ENCODE peak calls at places on chromosome 10, in four cellular contexts. C is CD4-positive, alpha-beta memory T cell; T is A549; L is AG04450. G is an unnamed sample.

GRCh38 chr10:84258034-84258695 is 13.3 kb downstream of the RGR start:
- DNase-seq in C (no peak), T (no peak), L (no peak), G (no peak)

GRCh38 chr10:43114743-43115611 is 23.3 kb upstream of the CSGALNACT2 start:
- DNase-seq in C (no peak), T (no peak), L (no peak), G (no peak)

GRCh38 chr10:122575776-122576175 is 15.2 kb downstream of the DMBT1 start:
- DNase-seq in C (no peak), T (no peak), L (no peak), G (no peak)

GRCh38 chr10:47438857-47439474 is 44.9 kb downstream of the ANXA8 start:
- DNase-seq in C (no peak), T (peak; percentile 77), L (peak; percentile 38), G (no peak)

GRCh38 chr10:84424731-84425165 is 96.4 kb downstream of the CCSER2 start:
- DNase-seq in C (no peak), T (peak; percentile 71), L (peak; percentile 89), G (peak; percentile 84)

GRCh38 chr10:31602541-31603244 is 283.7 kb downstream of the ZEB1 start:
- DNase-seq in C (no peak), T (peak; percentile 41), L (no peak), G (peak; percentile 67)

GRCh38 chr10:17227367-17228080 is 517 bp upstream of the VIM start:
- DNase-seq in C (peak; percentile 60), T (peak; percentile 34), L (no peak), G (no peak)

GRCh38 chr10:123808873-123809272 is 82.7 kb downstream of the CPXM2 start:
- DNase-seq in C (no peak), T (peak; percentile 48), L (no peak), G (no peak)

GRCh38 chr10:86687750-86688149 is 19.4 kb downstream of the LDB3 start:
- DNase-seq in C (no peak), T (no peak), L (peak; percentile 66), G (no peak)

GRCh38 chr10:61793760-61794713 is 107.5 kb upstream of the ARID5B start:
- DNase-seq in C (no peak), T (no peak), L (no peak), G (no peak)

GRCh38 chr10:76582536-76582935 is 1055.1 kb downstream of the KCNMA1 start:
- DNase-seq in C (no peak), T (no peak), L (no peak), G (no peak)

GRCh38 chr10:92688927-92689662 is 660 bp upstream of the HHEX start:
- DNase-seq in C (peak; percentile 38), T (peak; percentile 61), L (no peak), G (peak; percentile 36)

GRCh38 chr10:122130474-122131110 is 140.5 kb upstream of the BTBD16 start:
- DNase-seq in C (no peak), T (no peak), L (no peak), G (no peak)

GRCh38 chr10:123491692-123492415 is 174.3 kb upstream of the GPR26 start:
- DNase-seq in C (no peak), T (no peak), L (no peak), G (no peak)

GRCh38 chr10:1365540-1366082 is 309.4 kb downstream of the WDR37 start:
- DNase-seq in C (no peak), T (no peak), L (no peak), G (no peak)

GRCh38 chr10:132434405-132435005 is 37.5 kb downstream of the PWWP2B start:
- DNase-seq in C (peak; percentile 34), T (peak; percentile 59), L (no peak), G (no peak)

GRCh38 chr10:71868192-71868697 is 17.2 kb upstream of the PSAP start:
- DNase-seq in C (no peak), T (peak; percentile 80), L (no peak), G (peak; percentile 75)

GRCh38 chr10:99529483-99530107 is 3.1 kb upstream of the NKX2-3 start:
- DNase-seq in C (no peak), T (no peak), L (no peak), G (no peak)

GRCh38 chr10:72906446-72906845 is 12.9 kb downstream of the OIT3 start:
- DNase-seq in C (no peak), T (no peak), L (no peak), G (no peak)

GRCh38 chr10:100792544-100792943 is 47.2 kb downstream of the PAX2 start:
- DNase-seq in C (no peak), T (no peak), L (no peak), G (no peak)

GRCh38 chr10:5506246-5506645 is 6.9 kb upstream of the CALML5 start:
- DNase-seq in C (no peak), T (no peak), L (no peak), G (no peak)

GRCh38 chr10:6052247-6053221 is 9.6 kb downstream of the IL2RA start:
- DNase-seq in C (peak; percentile 78), T (no peak), L (no peak), G (no peak)

GRCh38 chr10:34895977-34896376 is 80.9 kb upstream of the PARD3 start:
- DNase-seq in C (no peak), T (no peak), L (no peak), G (no peak)

GRCh38 chr10:74432841-74433594 is 282.0 kb downstream of the ADK start:
- DNase-seq in C (no peak), T (peak; percentile 18), L (peak; percentile 29), G (no peak)

GRCh38 chr10:103835121-103836045 is 20.0 kb downstream of the SH3PXD2A start:
- DNase-seq in C (no peak), T (peak; percentile 15), L (peak; percentile 53), G (no peak)

GRCh38 chr10:60828489-60828852 is 50.2 kb downstream of the CDK1 start:
- DNase-seq in C (no peak), T (no peak), L (no peak), G (no peak)

GRCh38 chr10:16505168-16505567 is 16.5 kb downstream of the C1QL3 start:
- DNase-seq in C (no peak), T (no peak), L (no peak), G (no peak)

GRCh38 chr10:3978762-3979161 is 193.8 kb upstream of the KLF6 start:
- DNase-seq in C (no peak), T (no peak), L (no peak), G (no peak)

GRCh38 chr10:58701398-58702135 is 188.9 kb downstream of the BICC1 start:
- DNase-seq in C (no peak), T (peak; percentile 20), L (peak; percentile 39), G (no peak)

GRCh38 chr10:122564980-122565379 is 4.4 kb downstream of the DMBT1 start:
- DNase-seq in C (no peak), T (no peak), L (no peak), G (no peak)

GRCh38 chr10:132993271-132994260 is 51.2 kb upstream of the CFAP46 start:
- DNase-seq in C (no peak), T (no peak), L (no peak), G (no peak)

GRCh38 chr10:12782537-12782936 is 219.0 kb downstream of the CCDC3 start:
- DNase-seq in C (peak; percentile 7), T (peak; percentile 61), L (no peak), G (no peak)

GRCh38 chr10:6228010-6228511 is 25.3 kb downstream of the PFKFB3 start:
- DNase-seq in C (no peak), T (no peak), L (no peak), G (no peak)

GRCh38 chr10:131979821-131980270 is 1.9 kb downstream of the BNIP3 start:
- DNase-seq in C (no peak), T (no peak), L (no peak), G (no peak)

GRCh38 chr10:32938554-32939061 is 19.4 kb downstream of the ITGB1 start:
- DNase-seq in C (no peak), T (peak; percentile 58), L (no peak), G (no peak)

GRCh38 chr10:75956624-75957023 is 525.2 kb downstream of the LRMDA start:
- DNase-seq in C (no peak), T (peak; percentile 37), L (no peak), G (no peak)

GRCh38 chr10:108782411-108782810 is 1140.9 kb downstream of the XPNPEP1 start:
- DNase-seq in C (no peak), T (no peak), L (no peak), G (no peak)

GRCh38 chr10:1180836-1181235 is 124.7 kb downstream of the WDR37 start:
- DNase-seq in C (no peak), T (no peak), L (no peak), G (no peak)

GRCh38 chr10:115975506-115975905 is 297.5 kb downstream of the GFRA1 start:
- DNase-seq in C (no peak), T (no peak), L (no peak), G (no peak)
- H3K27ac ChIP-seq in C (no peak overlapping the region), T (no peak overlapping the region), L (no peak overlapping the region), G (no peak overlapping the region)

GRCh38 chr10:30554443-30554831 is 75.1 kb downstream of the LYZL2 start:
- DNase-seq in C (no peak), T (no peak), L (no peak), G (no peak)
- H3K27ac ChIP-seq in C (no peak overlapping the region), T (peak overlapping the region; percentile 87), L (no peak overlapping the region), G (peak overlapping the region; percentile 80)

DNA sequence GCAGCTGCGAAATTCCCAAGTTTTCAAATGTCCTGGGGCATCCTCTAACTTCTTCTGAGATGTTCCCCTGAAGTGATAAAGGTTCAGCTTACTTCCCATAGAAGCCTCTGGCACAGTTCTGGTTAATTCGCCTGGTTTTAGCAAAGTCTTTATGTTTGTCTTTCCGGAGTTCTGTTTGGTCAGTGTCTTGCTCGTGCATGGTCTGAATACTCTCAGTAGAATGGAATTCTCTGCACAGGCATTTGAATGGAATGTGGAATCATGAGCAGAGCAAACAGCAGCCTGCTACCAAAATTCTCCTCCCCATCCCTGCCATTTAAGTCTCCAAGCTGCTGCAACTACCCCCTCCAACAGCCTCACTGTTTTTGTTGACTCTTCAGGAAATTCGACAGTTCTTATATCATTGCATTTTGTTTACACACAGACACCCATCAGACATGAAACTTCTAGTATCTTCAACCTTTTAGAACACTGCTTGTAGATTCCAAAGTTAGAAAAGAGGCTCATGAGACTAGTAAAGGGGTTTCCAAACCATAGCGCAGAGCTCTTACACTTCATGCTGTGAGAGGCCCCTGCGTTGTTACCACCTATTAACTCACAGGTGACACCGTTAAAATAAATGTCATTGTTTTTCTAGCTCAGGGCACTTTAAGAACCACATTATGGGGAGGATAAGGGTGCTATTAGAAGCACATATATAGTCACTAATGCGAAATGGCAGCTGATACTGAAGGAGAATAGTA is 129.7 kb downstream of the PLCE1 start:
- DNase-seq in C (no peak), T (peak; percentile 87), L (peak; percentile 83), G (no peak)
- H3K27ac ChIP-seq in C (no peak overlapping the region), T (peak overlapping the region; percentile 91), L (peak overlapping the region; percentile 63), G (no peak overlapping the region)

GRCh38 chr10:110498982-110499795 is 1.5 kb downstream of the DUSP5 start:
- DNase-seq in C (peak; percentile 57), T (peak; percentile 70), L (peak; percentile 44), G (no peak)
- H3K27ac ChIP-seq in C (peak overlapping the region; percentile 79), T (peak overlapping the region; percentile 96), L (peak overlapping the region; percentile 70), G (peak overlapping the region; percentile 59)

DNA sequence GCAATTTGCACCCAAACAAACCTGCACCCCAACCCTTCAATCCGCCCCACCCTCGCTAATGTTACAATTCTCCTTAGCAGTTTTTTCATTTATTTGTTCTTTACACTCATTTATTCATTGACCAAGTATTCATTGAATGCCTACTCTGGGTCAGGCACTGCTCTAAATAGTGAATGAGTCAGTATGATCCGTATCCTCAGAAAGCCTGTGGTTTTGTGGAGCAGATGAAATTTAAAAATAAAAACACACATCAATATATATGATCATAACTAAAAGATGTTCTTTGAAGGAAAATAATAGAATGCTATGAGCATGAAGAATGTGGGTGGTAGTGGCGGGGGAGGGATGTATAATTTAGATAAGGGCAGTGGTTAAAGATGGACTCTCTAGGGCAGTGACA is 13.3 kb downstream of the IFIT5 start:
- DNase-seq in C (no peak), T (no peak), L (peak; percentile 48), G (no peak)
- H3K27ac ChIP-seq in C (no peak overlapping the region), T (no peak overlapping the region), L (peak overlapping the region; percentile 50), G (peak overlapping the region; percentile 28)